ENCODE peak calls at places on chromosomes 7 and 10, in eight cellular contexts. M is nephron progenitor cell; C is WTC11; K is AG09319; O is GM23338; I is CD8-positive, alpha-beta T cell; X is heart left ventricle; L is mesothelial cell of epicardium. E is an unnamed sample.
A peak's percentile ranks its signal among the peaks of the same experiment; 100 is the strongest.

GRCh38 chr7:65475734-65476319 is 102.2 kb downstream of the ZNF92 start:
- DNase-seq in I (peak; percentile 7), C (no peak), X (no peak), M (no peak), K (no peak), O (no peak), L (no peak), E (no peak)

GRCh38 chr7:142894886-142895593 is 9.5 kb upstream of the TRPV6 start:
- DNase-seq in C (no peak), K (no peak), M (no peak), X (no peak), L (no peak), I (no peak), O (no peak), E (no peak)

GRCh38 chr7:107167483-107168232 is 1.1 kb upstream of the HBP1 start:
- DNase-seq in L (no peak), X (no peak), C (no peak), I (peak; percentile 69), O (peak; percentile 78), K (no peak), M (peak; percentile 10), E (peak; percentile 78)

GRCh38 chr7:8618441-8619070 is 185.1 kb downstream of the NXPH1 start:
- DNase-seq in L (no peak), M (no peak), O (peak; percentile 56), C (no peak), K (no peak), I (no peak), X (no peak), E (no peak)

GRCh38 chr10:16965740-16966447 is 148.7 kb upstream of the RSU1 start:
- DNase-seq in X (no peak), C (no peak), M (no peak), K (peak; percentile 97), O (peak; percentile 43), I (no peak), L (no peak), E (no peak)

GRCh38 chr10:29966269-29966668 is 93.1 kb downstream of the JCAD start:
- DNase-seq in M (no peak), L (no peak), C (peak; percentile 23), I (no peak), X (no peak), K (no peak), O (peak; percentile 33), E (no peak)

GRCh38 chr7:88628363-88629085 is 131.0 kb upstream of the ZNF804B start:
- DNase-seq in K (no peak), X (no peak), L (no peak), I (no peak), C (no peak), O (no peak), M (no peak), E (no peak)

GRCh38 chr7:111853231-111853990 is 291.1 kb upstream of the IMMP2L start:
- DNase-seq in I (no peak), K (no peak), C (no peak), X (no peak), L (no peak), O (peak; percentile 32), M (no peak), E (no peak)

GRCh38 chr7:90726120-90726519 is 130.0 kb downstream of the CDK14 start:
- DNase-seq in L (no peak), K (no peak), I (no peak), C (no peak), M (no peak), X (no peak), O (no peak), E (no peak)

GRCh38 chr7:109950256-109950655 is 1140.7 kb upstream of the LRRN3 start:
- DNase-seq in X (no peak), K (no peak), M (no peak), C (no peak), I (no peak), L (no peak), O (no peak), E (no peak)

GRCh38 chr7:73851410-73852338 is 9.3 kb upstream of the TMEM270 start:
- DNase-seq in K (peak; percentile 80), C (no peak), I (no peak), M (no peak), X (no peak), O (no peak), L (no peak), E (no peak)

GRCh38 chr10:54667136-54667535 is 133.9 kb downstream of the PCDH15 start:
- DNase-seq in I (no peak), O (no peak), M (no peak), K (no peak), L (no peak), X (no peak), C (no peak), E (no peak)

GRCh38 chr10:15084502-15084922 is 4.1 kb downstream of the ACBD7 start:
- DNase-seq in L (no peak), X (no peak), M (no peak), O (peak; percentile 92), C (peak; percentile 24), I (no peak), K (peak; percentile 91), E (no peak)

GRCh38 chr10:31702005-31702404 is 226.6 kb downstream of the ARHGAP12 start:
- DNase-seq in I (no peak), K (no peak), O (no peak), L (no peak), C (no peak), X (no peak), M (no peak), E (no peak)

GRCh38 chr10:11867497-11867896 is 44.3 kb downstream of the PROSER2 start:
- DNase-seq in K (no peak), X (no peak), M (no peak), O (peak; percentile 30), C (no peak), I (no peak), L (no peak), E (no peak)

DNA sequence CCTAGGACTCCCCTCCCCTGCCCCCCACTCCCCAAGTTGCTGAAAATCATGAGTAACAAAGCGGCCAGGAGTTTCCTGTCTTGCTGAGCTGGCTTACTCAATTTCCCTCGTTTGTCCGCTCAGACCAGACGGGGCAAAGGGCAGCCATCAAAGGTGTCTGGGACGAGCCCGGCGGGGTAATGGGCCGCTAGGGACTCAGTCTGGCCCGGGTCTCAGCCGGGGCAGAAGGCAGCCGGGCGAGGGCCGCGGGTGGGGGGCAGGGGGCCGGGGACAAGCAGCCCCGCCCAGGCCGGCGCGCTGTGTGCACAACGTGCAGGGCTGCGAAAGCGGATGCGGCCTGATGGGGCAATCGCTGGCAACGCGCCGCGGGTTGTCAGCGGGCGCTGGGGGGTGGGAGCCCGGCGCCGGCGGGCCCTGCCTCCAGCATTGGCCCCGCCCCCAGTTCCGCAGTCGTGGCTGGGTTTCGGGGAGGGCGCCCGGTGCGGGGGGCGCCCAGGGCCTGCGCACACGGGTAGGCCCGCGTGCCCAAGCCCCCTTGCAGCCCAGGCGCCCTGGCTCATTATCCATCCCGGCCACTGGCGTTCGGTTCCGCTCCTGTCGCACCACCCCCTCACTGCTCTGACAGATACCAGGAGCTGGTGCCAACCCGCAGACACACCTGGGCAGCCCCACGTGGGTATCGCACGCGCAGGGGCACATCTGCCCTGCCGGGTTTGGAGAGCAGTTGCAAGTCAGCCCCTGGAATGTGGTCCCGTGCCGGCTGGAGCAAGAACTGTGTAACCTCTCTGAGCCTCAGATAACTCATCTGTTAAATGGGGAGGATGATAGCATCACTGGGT is 35.1 kb downstream of the DNAJB12 start:
- DNase-seq in K (peak; percentile 89), M (peak; percentile 80), O (peak; percentile 90), L (peak; percentile 83), I (peak; percentile 88), C (peak; percentile 83), X (peak; percentile 98), E (peak; percentile 83)
- TF ChIP-seq CTCF in K (no peak), M (no peak), O (no peak), L (no peak), I (no peak), C (no peak), X (no peak), E (no peak)

DNA sequence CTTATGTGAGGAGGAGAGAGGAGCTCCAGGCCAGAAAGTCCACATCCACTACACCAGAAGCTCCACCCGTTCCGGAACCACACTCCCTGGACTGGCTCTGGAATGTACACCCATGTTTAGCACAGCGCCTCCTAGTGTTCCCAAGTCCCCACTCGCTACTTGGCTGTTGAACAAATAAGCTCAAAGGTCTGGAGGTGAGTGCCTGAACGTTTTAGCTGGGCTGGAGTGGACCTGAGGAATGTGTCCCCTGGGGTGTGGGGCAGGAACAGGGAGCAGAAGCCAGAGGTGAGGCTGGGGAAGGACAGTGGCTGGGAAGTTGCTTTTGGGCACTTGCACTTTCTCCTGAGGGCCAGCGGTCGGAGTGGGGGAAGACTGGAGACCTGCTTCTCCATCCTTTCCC is 164.1 kb upstream of the CDCA7L start:
- DNase-seq in K (no peak), X (no peak), M (peak; percentile 48), O (peak; percentile 82), L (no peak), C (peak; percentile 73), I (no peak), E (no peak)
- TF ChIP-seq CTCF in K (peak; percentile 41), X (peak; percentile 8), M (no peak), O (peak; percentile 67), L (no peak), C (no peak), I (no peak), E (no peak)

GRCh38 chr10:95284807-95285206 is 6.0 kb downstream of the PDLIM1 start:
- DNase-seq in I (no peak), X (no peak), C (no peak), L (no peak), O (no peak), K (no peak), M (no peak), E (no peak)
- TF ChIP-seq CTCF in I (no peak), X (no peak), C (no peak), L (no peak), O (no peak), K (no peak), M (no peak), E (no peak)

GRCh38 chr10:129500617-129501339 is 33.7 kb downstream of the MGMT start:
- DNase-seq in O (no peak), C (no peak), K (no peak), I (no peak), L (no peak), M (no peak), X (no peak), E (no peak)

GRCh38 chr10:129501652-129502436 is 34.8 kb downstream of the MGMT start:
- DNase-seq in I (no peak), O (no peak), M (no peak), L (no peak), X (no peak), K (no peak), C (no peak), E (no peak)

GRCh38 chr10:129496995-129497394 is 30.0 kb downstream of the MGMT start:
- DNase-seq in L (no peak), I (no peak), O (no peak), X (no peak), K (no peak), C (no peak), M (no peak), E (no peak)

GRCh38 chr10:129495697-129496096 is 28.7 kb downstream of the MGMT start:
- DNase-seq in X (no peak), I (no peak), C (no peak), M (peak; percentile 54), L (no peak), O (no peak), K (no peak), E (no peak)

GRCh38 chr10:129498680-129499079 is 31.6 kb downstream of the MGMT start:
- DNase-seq in C (no peak), K (no peak), M (no peak), I (no peak), X (no peak), O (no peak), L (no peak), E (no peak)
- TF ChIP-seq CTCF in C (no peak), K (no peak), M (no peak), I (no peak), X (no peak), O (peak; percentile 36), L (no peak), E (no peak)

GRCh38 chr10:130127612-130128607 is 8.3 kb upstream of the GLRX3 start:
- DNase-seq in M (peak; percentile 69), K (peak; percentile 14), I (peak; percentile 50), O (peak; percentile 92), C (peak; percentile 77), L (peak; percentile 65), X (no peak), E (peak; percentile 39)
- TF ChIP-seq CTCF in M (peak; percentile 82), K (peak; percentile 99), I (peak; percentile 75), O (peak; percentile 85), C (peak; percentile 27), L (peak; percentile 59), X (peak; percentile 75), E (peak; percentile 92)

E was measured in CD4-positive, alpha-beta T cell.